ENCODE peak calls at places on chromosomes 3 and 15, in five cellular contexts. C, K, W, H and D are unnamed samples.

GRCh38 chr15:59632714-59633113 is 21.1 kb downstream of the GCNT3 start:
- DNase-seq in C (no peak), H (peak), W (no peak), K (peak), D (no peak)

GRCh38 chr3:132368962-132369361 is 48.3 kb upstream of the DNAJC13 start:
- DNase-seq in W (no peak), H (no peak), K (no peak), C (no peak), D (no peak)

GRCh38 chr15:95284933-95285401 is 1045.5 kb upstream of the NR2F2 start:
- DNase-seq in W (no peak), K (no peak), C (no peak), H (peak), D (no peak)

GRCh38 chr3:25266677-25267076 is 161.4 kb upstream of the RARB start:
- DNase-seq in H (no peak), W (no peak), K (no peak), C (no peak), D (no peak)

GRCh38 chr15:67776600-67776999 is 48.7 kb upstream of the SKOR1 start:
- DNase-seq in W (no peak), C (no peak), K (no peak), H (no peak), D (no peak)

GRCh38 chr3:129482721-129483120 is 42.7 kb downstream of the IFT122 start:
- DNase-seq in C (no peak), H (no peak), K (no peak), W (no peak), D (no peak)

GRCh38 chr15:74631935-74632560 is 16.4 kb downstream of the CLK3 start:
- DNase-seq in W (no peak), C (no peak), K (peak), H (peak), D (peak)

GRCh38 chr3:71579934-71580318 is 3.6 kb downstream of the FOXP1 start:
- DNase-seq in C (no peak), W (no peak), K (peak), H (no peak), D (no peak)

GRCh38 chr3:149621218-149622005 is 36.4 kb downstream of the WWTR1 start:
- DNase-seq in K (peak), C (no peak), H (no peak), W (peak), D (no peak)

GRCh38 chr3:124246949-124247348 is 255.0 kb upstream of the ROPN1 start:
- DNase-seq in K (peak), H (no peak), W (no peak), C (no peak), D (no peak)
- TF ChIP-seq CTCF in K (no peak), H (peak), W (peak), C (no peak), D (peak)

GRCh38 chr3:184031187-184031792 is at the start of gene HTR3D:
- DNase-seq in H (no peak), W (no peak), K (no peak), C (no peak), D (no peak)
- TF ChIP-seq CTCF in H (no peak), W (no peak), K (no peak), C (no peak), D (no peak)

DNA sequence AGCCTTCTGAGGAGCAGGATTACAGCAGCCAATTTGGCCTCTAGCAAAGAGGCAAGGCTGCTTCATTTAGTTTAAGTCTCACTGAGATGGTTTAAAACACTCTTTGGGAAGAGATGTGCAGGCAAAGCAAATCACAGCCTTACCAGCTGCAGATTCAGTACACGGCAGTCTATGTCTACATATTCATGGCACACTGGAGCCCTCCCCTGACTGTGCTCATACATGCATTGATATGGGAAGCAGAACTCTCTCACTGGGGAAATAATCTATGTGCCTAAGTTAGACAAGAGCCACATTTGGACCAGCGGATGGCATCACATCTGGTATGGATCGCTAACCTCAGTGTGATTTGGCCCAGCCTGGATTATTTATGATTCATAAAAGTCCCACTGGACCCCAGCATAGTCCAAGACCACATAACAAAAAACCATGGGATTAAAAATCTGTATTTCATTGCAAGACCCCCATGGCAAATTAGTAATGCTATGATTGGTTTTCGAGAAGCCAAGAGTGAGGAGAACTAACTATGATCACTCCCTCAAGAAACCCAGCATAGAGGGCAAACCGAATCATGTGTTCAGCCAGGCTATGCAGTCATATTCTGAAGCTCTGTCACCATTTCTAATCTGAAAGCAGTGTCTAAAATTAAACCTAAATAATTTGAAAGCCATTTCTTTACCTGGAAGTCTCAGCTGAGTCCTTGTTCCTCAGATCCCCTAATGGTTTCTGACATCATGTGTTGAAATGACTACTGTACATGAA is 1.3 kb downstream of the PRICKLE2 start:
- DNase-seq in H (no peak), C (no peak), K (no peak), W (no peak), D (no peak)
- TF ChIP-seq CTCF in H (no peak), C (no peak), K (no peak), W (no peak), D (no peak)

GRCh38 chr3:174219738-174220137 is 639.4 kb upstream of the NAALADL2 start:
- DNase-seq in C (no peak), W (no peak), H (no peak), K (no peak), D (no peak)
- TF ChIP-seq CTCF in C (no peak), W (peak), H (no peak), K (no peak), D (peak)

GRCh38 chr3:12329063-12329462 is 40.2 kb downstream of the PPARG start:
- DNase-seq in K (no peak), H (no peak), C (no peak), W (no peak), D (no peak)
- TF ChIP-seq CTCF in K (no peak), H (no peak), C (no peak), W (no peak), D (peak)

DNA sequence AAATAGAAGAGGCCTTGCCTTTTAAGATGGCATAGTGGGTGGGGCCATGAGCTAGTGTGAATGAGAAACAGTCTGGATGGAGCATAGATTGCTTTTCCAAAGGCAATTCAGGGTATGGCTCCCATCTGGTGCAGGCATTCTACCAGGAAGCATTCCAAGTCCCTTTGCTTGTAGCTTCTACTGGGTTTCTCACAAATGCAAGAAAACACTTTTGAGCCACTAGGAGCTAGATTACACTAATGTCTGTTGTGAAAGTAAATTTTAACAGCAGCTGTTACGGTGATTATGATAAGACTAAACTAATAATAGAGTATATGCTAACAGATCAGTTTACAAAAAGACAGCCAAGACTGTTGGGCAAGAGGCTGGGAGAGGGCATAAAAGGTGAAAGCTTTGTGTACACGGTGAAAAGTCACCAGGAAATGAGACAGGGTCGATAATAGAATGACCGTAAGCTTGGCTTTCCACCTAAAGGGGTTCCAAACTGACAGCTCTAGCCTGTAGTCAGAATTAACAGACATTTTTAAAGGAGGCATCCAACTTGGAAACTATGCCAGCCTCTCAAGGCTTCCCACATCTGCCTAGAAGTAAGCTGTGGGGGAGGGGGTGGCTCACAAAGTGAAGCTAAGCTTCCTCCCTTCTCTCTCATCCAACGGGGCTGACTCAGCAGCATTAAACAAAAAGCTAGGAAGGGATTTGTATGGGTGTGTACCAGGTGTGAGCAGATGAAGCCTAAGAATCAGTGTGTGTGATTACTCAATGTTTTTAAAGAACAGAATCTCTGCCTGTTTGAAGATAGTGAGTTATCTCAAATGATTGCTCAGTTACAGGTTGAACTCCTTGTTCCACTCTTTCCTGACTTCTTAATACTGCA is 61.1 kb upstream of the GPD1L start:
- DNase-seq in C (no peak), K (peak), H (no peak), W (peak), D (peak)
- TF ChIP-seq CTCF in C (no peak), K (no peak), H (no peak), W (peak), D (no peak)